ENCODE peak calls at places on chromosomes 16 and 17, in eight cellular contexts. S is IMR-90; N is lower lobe of right lung; I is left ventricle myocardium inferior; A is RWPE2; U is prostate gland; O is uterus; T is CD4-positive, alpha-beta memory T cell. B is an unnamed sample. For H3K4me1, the result is how much of the 10 kb centered on the place peaks cover.

GRCh38 chr17:1873418-1873817 is 43.6 kb downstream of the RPA1 start:
- DNase-seq in T (peak), S (no peak), N (no peak), I (no peak), A (no peak), O (no peak), U (no peak), B (no peak)

GRCh38 chr17:42287305-42288077 is 807 bp upstream of the STAT5A start:
- DNase-seq in U (no peak), N (peak), O (peak), A (peak), T (peak), I (peak), S (no peak), B (peak)

GRCh38 chr17:37322826-37323561 is 52.8 kb upstream of the C17orf78 start:
- DNase-seq in T (no peak), S (no peak), N (no peak), O (no peak), U (no peak), I (no peak), A (no peak), B (no peak)

GRCh38 chr17:35898283-35899070 is 18.3 kb upstream of the CCL5 start:
- DNase-seq in A (no peak), O (no peak), S (no peak), I (peak), U (peak), N (peak), T (no peak), B (peak)

GRCh38 chr16:22250522-22250921 is 44.4 kb downstream of the EEF2K start:
- DNase-seq in A (no peak), N (no peak), T (no peak), I (no peak), S (no peak), O (no peak), U (no peak), B (no peak)

GRCh38 chr16:81896902-81897301 is 114.4 kb downstream of the SDR42E1 start:
- DNase-seq in I (no peak), N (no peak), U (no peak), T (no peak), A (no peak), S (no peak), O (no peak), B (no peak)

GRCh38 chr16:35431829-35432663 is 1972.6 kb downstream of the TP53TG3F start:
- DNase-seq in A (no peak), S (no peak), T (no peak), I (no peak), O (no peak), U (no peak), N (no peak), B (peak)

GRCh38 chr17:82299452-82299851 is 18.0 kb downstream of the CD7 start:
- DNase-seq in A (no peak), U (no peak), O (no peak), S (no peak), N (no peak), I (no peak), T (no peak), B (no peak)

GRCh38 chr17:44564429-44564828 is 7.1 kb downstream of the FZD2 start:
- DNase-seq in T (no peak), U (no peak), O (no peak), A (no peak), S (no peak), N (no peak), I (no peak), B (no peak)

GRCh38 chr17:77318021-77318420 is 177.3 kb downstream of the SEC14L1 start:
- DNase-seq in T (no peak), S (no peak), I (no peak), A (peak), N (no peak), U (no peak), O (no peak), B (no peak)

GRCh38 chr17:77320046-77320445 is 179.3 kb downstream of the SEC14L1 start:
- DNase-seq in O (peak), S (peak), T (no peak), A (peak), U (no peak), N (peak), I (no peak), B (no peak)

GRCh38 chr17:77318491-77319210 is 177.9 kb downstream of the SEC14L1 start:
- DNase-seq in I (no peak), U (no peak), T (no peak), S (peak), N (peak), A (peak), O (no peak), B (no peak)

GRCh38 chr17:77320501-77321256 is 179.9 kb downstream of the SEC14L1 start:
- DNase-seq in O (peak), S (no peak), N (no peak), U (no peak), T (no peak), A (peak), I (no peak), B (no peak)

GRCh38 chr17:77319211-77320031 is 178.7 kb downstream of the SEC14L1 start:
- DNase-seq in I (peak), O (peak), S (peak), A (peak), T (peak), U (peak), N (peak), B (peak)
- H3K4me1 ChIP-seq in I (half or more), O (under half), S (half or more), A (half or more), T (under half), U (under half), N (half or more), B (half or more)

GRCh38 chr17:27239046-27239445 is 54.9 kb upstream of the WSB1 start:
- DNase-seq in O (no peak), A (no peak), T (no peak), N (no peak), S (no peak), I (no peak), U (no peak), B (no peak)
- H3K4me1 ChIP-seq in O (under half), A (under half), T (under half), N (half or more), S (under half), I (under half), U (under half), B (under half)

GRCh38 chr17:78715876-78716275 is 66.2 kb downstream of the CYTH1 start:
- DNase-seq in N (no peak), A (no peak), T (no peak), I (no peak), O (no peak), S (no peak), U (no peak), B (no peak)
- H3K4me1 ChIP-seq in N (half or more), A (under half), T (half or more), I (half or more), O (under half), S (under half), U (under half), B (under half)

GRCh38 chr17:52024296-52024870 is 134.1 kb downstream of the CA10 start:
- DNase-seq in S (no peak), U (no peak), T (no peak), N (no peak), I (no peak), O (no peak), A (no peak), B (no peak)
- H3K4me1 ChIP-seq in S (under half), U (under half), T (under half), N (under half), I (under half), O (under half), A (under half), B (under half)